ENCODE peak calls at places on chromosomes 3 and 15, in seven cellular contexts. F is HFF-Myc; O is central memory CD4-positive, alpha-beta T cell; U is ACHN; N is ecto neural progenitor cell; V is BJ; H is CD8-positive, alpha-beta T cell. Y is an unnamed sample.

GRCh38 chr15:94070341-94071275 is 160.8 kb upstream of the MCTP2 start:
- DNase-seq in F (peak), O (no peak), U (no peak), N (no peak), V (peak), H (no peak), Y (peak)

GRCh38 chr3:77196146-77196545 is 156.2 kb downstream of the ROBO2 start:
- DNase-seq in F (no peak), O (no peak), U (no peak), N (no peak), V (no peak), H (no peak), Y (no peak)

GRCh38 chr3:121651684-121652083 is 9.0 kb downstream of the HCLS1 start:
- DNase-seq in F (no peak), O (no peak), U (peak), N (no peak), V (no peak), H (no peak), Y (no peak)

GRCh38 chr3:177693596-177693995 is 496.3 kb upstream of the TBL1XR1 start:
- DNase-seq in F (no peak), O (no peak), U (no peak), N (no peak), V (no peak), H (no peak), Y (no peak)

GRCh38 chr3:150544726-150545125 is 1.6 kb downstream of the SERP1 start:
- DNase-seq in F (no peak), O (no peak), U (no peak), N (no peak), V (no peak), H (no peak), Y (no peak)

GRCh38 chr3:61966200-61966599 is 404.8 kb downstream of the PTPRG start:
- DNase-seq in F (no peak), O (no peak), U (peak), N (no peak), V (no peak), H (no peak), Y (peak)

GRCh38 chr15:31159837-31160236 is 58.3 kb upstream of the TRPM1 start:
- DNase-seq in F (no peak), O (no peak), U (no peak), N (no peak), V (no peak), H (no peak), Y (no peak)

GRCh38 chr3:5095879-5096278 is 26.2 kb upstream of the ARL8B start:
- DNase-seq in F (no peak), O (no peak), U (no peak), N (peak), V (no peak), H (peak), Y (peak)

GRCh38 chr3:132854856-132855535 is 132.8 kb upstream of the NPHP3 start:
- DNase-seq in F (no peak), O (no peak), U (no peak), N (no peak), V (no peak), H (no peak), Y (no peak)

GRCh38 chr15:98668566-98669308 is 20.4 kb downstream of the IGF1R start:
- DNase-seq in F (no peak), O (no peak), U (no peak), N (no peak), V (no peak), H (peak), Y (peak)